ENCODE peak calls at places on chromosomes 12 and 14, in seven cellular contexts. X is fibroblast of pulmonary artery, Y is ascending aorta, E is IMR-90, K is mammary epithelial cell, L is MM.1S, C is heart left ventricle. H is an unnamed sample.

GRCh38 chr12:1610072-1610643 is 15.8 kb upstream of the FBXL14 start:
- DNase-seq in X (no peak), Y (no peak), E (no peak), K (no peak), L (no peak), C (no peak), H (no peak)

GRCh38 chr14:54132485-54132884 is 175.9 kb upstream of the BMP4 start:
- DNase-seq in X (no peak), Y (no peak), E (no peak), K (no peak), L (no peak), C (no peak), H (no peak)

GRCh38 chr12:93514853-93515252 is 47.5 kb downstream of the MRPL42 start:
- DNase-seq in X (peak), Y (no peak), E (peak), K (peak), L (no peak), C (no peak), H (peak)

GRCh38 chr14:69108358-69108757 is 44.6 kb downstream of the DCAF5 start:
- DNase-seq in X (no peak), Y (no peak), E (no peak), K (no peak), L (no peak), C (no peak), H (no peak)

GRCh38 chr12:54749191-54749818 is 101.1 kb upstream of the DCD start:
- DNase-seq in X (peak), Y (no peak), E (peak), K (peak), L (peak), C (no peak), H (peak)

GRCh38 chr12:130339946-130340345 is 2.3 kb downstream of the PIWIL1 start:
- DNase-seq in X (no peak), Y (no peak), E (no peak), K (no peak), L (no peak), C (no peak), H (no peak)

GRCh38 chr12:111706145-111706544 is 20.3 kb downstream of the ACAD10 start:
- DNase-seq in X (no peak), Y (no peak), E (no peak), K (no peak), L (no peak), C (no peak), H (no peak)

GRCh38 chr12:108664338-108665258 is 30.9 kb upstream of the SELPLG start:
- DNase-seq in X (peak), Y (peak), E (peak), K (peak), L (peak), C (peak), H (peak)

DNA sequence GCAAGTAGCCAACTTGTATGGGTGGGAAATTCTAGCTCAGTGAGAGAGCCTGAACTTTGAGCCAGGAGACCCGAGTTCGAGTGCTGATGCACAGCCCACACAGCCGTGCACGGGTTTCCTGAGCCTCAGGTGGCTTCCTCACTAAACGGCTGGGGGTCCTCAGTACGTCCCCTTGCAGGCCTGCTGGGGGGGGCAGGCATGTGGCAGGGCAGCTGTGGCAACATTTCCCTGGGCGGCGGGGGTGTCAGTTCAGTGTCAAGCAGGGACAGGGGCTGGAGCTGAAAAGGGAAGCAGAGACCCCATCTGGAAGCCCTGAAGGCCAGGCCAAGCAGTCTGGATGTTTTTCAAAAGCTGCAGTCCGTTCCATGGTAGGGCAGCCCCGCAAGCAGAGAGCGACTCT is 14.6 kb upstream of the DIO3 start:
- DNase-seq in X (no peak), Y (no peak), E (no peak), K (no peak), L (no peak), C (no peak), H (no peak)
- H3K4me3 ChIP-seq in X (no peak), Y (no peak), E (no peak), K (no peak), L (no peak), C (no peak), H (no peak)

GRCh38 chr12:120791669-120792176 is 66.1 kb downstream of the ACADS start:
- DNase-seq in X (no peak), Y (no peak), E (no peak), K (no peak), L (no peak), C (no peak), H (no peak)

GRCh38 chr12:120793357-120793756 is 67.7 kb downstream of the ACADS start:
- DNase-seq in X (no peak), Y (no peak), E (no peak), K (no peak), L (no peak), C (no peak), H (no peak)

GRCh38 chr12:120797677-120798642 is 72.3 kb downstream of the ACADS start:
- DNase-seq in X (no peak), Y (no peak), E (no peak), K (peak), L (peak), C (no peak), H (no peak)

GRCh38 chr12:120798696-120799095 is 73.1 kb downstream of the ACADS start:
- DNase-seq in X (no peak), Y (no peak), E (no peak), K (no peak), L (no peak), C (no peak), H (no peak)

GRCh38 chr12:120795441-120796178 is 70.0 kb downstream of the ACADS start:
- DNase-seq in X (no peak), Y (no peak), E (no peak), K (no peak), L (no peak), C (no peak), H (no peak)
- TF ChIP-seq CTCF in X (no peak), Y (no peak), E (no peak), K (no peak), L (peak), C (no peak), H (no peak)

DNA sequence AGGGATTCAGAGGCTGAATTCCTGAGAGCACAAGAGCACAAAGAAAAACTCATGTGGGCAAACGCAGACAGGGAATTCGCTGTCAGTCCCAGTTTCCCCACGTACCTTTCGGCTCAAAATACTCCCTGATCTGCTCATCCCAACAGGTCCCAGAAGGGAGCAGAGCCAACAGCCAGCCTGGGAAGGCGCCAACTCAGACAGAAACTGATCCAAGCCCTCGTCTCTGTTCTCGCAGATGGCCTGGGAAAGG is 61.2 kb upstream of the FBRSL1 start:
- DNase-seq in X (no peak), Y (no peak), E (no peak), K (peak), L (no peak), C (no peak), H (no peak)
- H3K4me3 ChIP-seq in X (no peak), Y (no peak), E (no peak), K (no peak), L (no peak), C (no peak), H (no peak)

GRCh38 chr14:32405856-32406255 is 76.8 kb downstream of the AKAP6 start:
- DNase-seq in X (no peak), Y (no peak), E (no peak), K (no peak), L (no peak), C (no peak), H (no peak)
- TF ChIP-seq CTCF in X (no peak), Y (no peak), E (no peak), K (no peak), L (no peak), C (no peak), H (no peak)